ENCODE peak calls at places on chromosomes 7 and 10, in ten cellular contexts. One of them, this sample, is unnamed.

GRCh38 chr7:139523199-139523941 is at the start of gene CLEC2L:
- DNase-seq in non-pigmented ciliary epithelial cell: no peak
- DNase-seq in effector memory CD4-positive, alpha-beta T cell: no peak
- DNase-seq in Kasumi-1: no peak
- DNase-seq in activated CD4-positive, alpha-beta T cell treated with anti-CD3 and anti-CD28 coated beads, Interleukin-2, amount 10 ng/mL, durations not matched to agents 24 days and 14 days: no peak
- DNase-seq in central memory CD8-positive, alpha-beta T cell: no peak
- DNase-seq in occipital lobe: peak
- DNase-seq in T-helper 1 cell: no peak
- DNase-seq in stimulated activated CD4-positive, alpha-beta T cell treated with anti-CD3 and anti-CD28 coated beads, Interleukin-4, amount 100 ng/mL, for 24 hours: peak
- DNase-seq in ELF-1: no peak
- DNase-seq in this sample: no peak

GRCh38 chr10:6408799-6409198 is 171.3 kb downstream of the PRKCQ start:
- DNase-seq in non-pigmented ciliary epithelial cell: no peak
- DNase-seq in T-helper 1 cell: no peak
- DNase-seq in stimulated activated CD4-positive, alpha-beta T cell treated with anti-CD3 and anti-CD28 coated beads, Interleukin-4, amount 100 ng/mL, for 24 hours: no peak
- DNase-seq in activated CD4-positive, alpha-beta T cell treated with anti-CD3 and anti-CD28 coated beads, Interleukin-2, amount 10 ng/mL, durations not matched to agents 24 days and 14 days: no peak
- DNase-seq in occipital lobe: no peak
- DNase-seq in effector memory CD4-positive, alpha-beta T cell: no peak
- DNase-seq in ELF-1: no peak
- DNase-seq in central memory CD8-positive, alpha-beta T cell: no peak
- DNase-seq in Kasumi-1: peak
- DNase-seq in this sample: no peak

GRCh38 chr10:114879093-114879492 is 57.5 kb downstream of the FHIP2A start:
- DNase-seq in ELF-1: no peak
- DNase-seq in non-pigmented ciliary epithelial cell: no peak
- DNase-seq in effector memory CD4-positive, alpha-beta T cell: no peak
- DNase-seq in occipital lobe: no peak
- DNase-seq in central memory CD8-positive, alpha-beta T cell: no peak
- DNase-seq in activated CD4-positive, alpha-beta T cell treated with anti-CD3 and anti-CD28 coated beads, Interleukin-2, amount 10 ng/mL, durations not matched to agents 24 days and 14 days: no peak
- DNase-seq in stimulated activated CD4-positive, alpha-beta T cell treated with anti-CD3 and anti-CD28 coated beads, Interleukin-4, amount 100 ng/mL, for 24 hours: no peak
- DNase-seq in Kasumi-1: no peak
- DNase-seq in T-helper 1 cell: no peak
- DNase-seq in this sample: no peak

GRCh38 chr7:129640400-129640799 is 28.9 kb downstream of the NRF1 start:
- DNase-seq in central memory CD8-positive, alpha-beta T cell: no peak
- DNase-seq in non-pigmented ciliary epithelial cell: no peak
- DNase-seq in Kasumi-1: no peak
- DNase-seq in activated CD4-positive, alpha-beta T cell treated with anti-CD3 and anti-CD28 coated beads, Interleukin-2, amount 10 ng/mL, durations not matched to agents 24 days and 14 days: no peak
- DNase-seq in T-helper 1 cell: no peak
- DNase-seq in stimulated activated CD4-positive, alpha-beta T cell treated with anti-CD3 and anti-CD28 coated beads, Interleukin-4, amount 100 ng/mL, for 24 hours: no peak
- DNase-seq in occipital lobe: no peak
- DNase-seq in effector memory CD4-positive, alpha-beta T cell: no peak
- DNase-seq in ELF-1: no peak
- DNase-seq in this sample: no peak

GRCh38 chr10:119207367-119207668 is at the start of gene GRK5:
- DNase-seq in central memory CD8-positive, alpha-beta T cell: peak
- DNase-seq in stimulated activated CD4-positive, alpha-beta T cell treated with anti-CD3 and anti-CD28 coated beads, Interleukin-4, amount 100 ng/mL, for 24 hours: peak
- DNase-seq in Kasumi-1: peak
- DNase-seq in ELF-1: peak
- DNase-seq in T-helper 1 cell: peak
- DNase-seq in effector memory CD4-positive, alpha-beta T cell: peak
- DNase-seq in occipital lobe: peak
- DNase-seq in non-pigmented ciliary epithelial cell: no peak
- DNase-seq in activated CD4-positive, alpha-beta T cell treated with anti-CD3 and anti-CD28 coated beads, Interleukin-2, amount 10 ng/mL, durations not matched to agents 24 days and 14 days: peak
- DNase-seq in this sample: peak

GRCh38 chr10:71314028-71314693 is 4.9 kb upstream of the SLC29A3 start:
- DNase-seq in effector memory CD4-positive, alpha-beta T cell: peak
- DNase-seq in Kasumi-1: peak
- DNase-seq in T-helper 1 cell: peak
- DNase-seq in non-pigmented ciliary epithelial cell: no peak
- DNase-seq in ELF-1: no peak
- DNase-seq in occipital lobe: peak
- DNase-seq in stimulated activated CD4-positive, alpha-beta T cell treated with anti-CD3 and anti-CD28 coated beads, Interleukin-4, amount 100 ng/mL, for 24 hours: peak
- DNase-seq in activated CD4-positive, alpha-beta T cell treated with anti-CD3 and anti-CD28 coated beads, Interleukin-2, amount 10 ng/mL, durations not matched to agents 24 days and 14 days: peak
- DNase-seq in central memory CD8-positive, alpha-beta T cell: peak
- DNase-seq in this sample: peak

GRCh38 chr7:111980721-111981120 is 225.5 kb downstream of the DOCK4 start:
- DNase-seq in Kasumi-1: no peak
- DNase-seq in ELF-1: no peak
- DNase-seq in stimulated activated CD4-positive, alpha-beta T cell treated with anti-CD3 and anti-CD28 coated beads, Interleukin-4, amount 100 ng/mL, for 24 hours: no peak
- DNase-seq in activated CD4-positive, alpha-beta T cell treated with anti-CD3 and anti-CD28 coated beads, Interleukin-2, amount 10 ng/mL, durations not matched to agents 24 days and 14 days: no peak
- DNase-seq in occipital lobe: no peak
- DNase-seq in non-pigmented ciliary epithelial cell: no peak
- DNase-seq in effector memory CD4-positive, alpha-beta T cell: no peak
- DNase-seq in T-helper 1 cell: no peak
- DNase-seq in central memory CD8-positive, alpha-beta T cell: no peak
- DNase-seq in this sample: no peak

GRCh38 chr10:117133273-117134083 is 4.6 kb downstream of the VAX1 start:
- DNase-seq in effector memory CD4-positive, alpha-beta T cell: no peak
- DNase-seq in non-pigmented ciliary epithelial cell: no peak
- DNase-seq in central memory CD8-positive, alpha-beta T cell: no peak
- DNase-seq in stimulated activated CD4-positive, alpha-beta T cell treated with anti-CD3 and anti-CD28 coated beads, Interleukin-4, amount 100 ng/mL, for 24 hours: no peak
- DNase-seq in T-helper 1 cell: no peak
- DNase-seq in activated CD4-positive, alpha-beta T cell treated with anti-CD3 and anti-CD28 coated beads, Interleukin-2, amount 10 ng/mL, durations not matched to agents 24 days and 14 days: peak
- DNase-seq in ELF-1: no peak
- DNase-seq in Kasumi-1: no peak
- DNase-seq in occipital lobe: no peak
- DNase-seq in this sample: no peak

GRCh38 chr10:63258920-63259678 is 126.0 kb downstream of the NRBF2 start:
- DNase-seq in Kasumi-1: no peak
- DNase-seq in activated CD4-positive, alpha-beta T cell treated with anti-CD3 and anti-CD28 coated beads, Interleukin-2, amount 10 ng/mL, durations not matched to agents 24 days and 14 days: no peak
- DNase-seq in T-helper 1 cell: no peak
- DNase-seq in occipital lobe: no peak
- DNase-seq in non-pigmented ciliary epithelial cell: no peak
- DNase-seq in central memory CD8-positive, alpha-beta T cell: no peak
- DNase-seq in ELF-1: no peak
- DNase-seq in effector memory CD4-positive, alpha-beta T cell: no peak
- DNase-seq in stimulated activated CD4-positive, alpha-beta T cell treated with anti-CD3 and anti-CD28 coated beads, Interleukin-4, amount 100 ng/mL, for 24 hours: no peak
- DNase-seq in this sample: no peak

GRCh38 chr10:131902211-131902610 is 1.4 kb downstream of the PPP2R2D start:
- DNase-seq in central memory CD8-positive, alpha-beta T cell: no peak
- DNase-seq in Kasumi-1: no peak
- DNase-seq in T-helper 1 cell: no peak
- DNase-seq in effector memory CD4-positive, alpha-beta T cell: no peak
- DNase-seq in non-pigmented ciliary epithelial cell: no peak
- DNase-seq in occipital lobe: no peak
- DNase-seq in ELF-1: no peak
- DNase-seq in activated CD4-positive, alpha-beta T cell treated with anti-CD3 and anti-CD28 coated beads, Interleukin-2, amount 10 ng/mL, durations not matched to agents 24 days and 14 days: no peak
- DNase-seq in stimulated activated CD4-positive, alpha-beta T cell treated with anti-CD3 and anti-CD28 coated beads, Interleukin-4, amount 100 ng/mL, for 24 hours: no peak
- DNase-seq in this sample: no peak

GRCh38 chr7:129898007-129898406 is 54.8 kb downstream of the UBE2H start:
- DNase-seq in effector memory CD4-positive, alpha-beta T cell: no peak
- DNase-seq in non-pigmented ciliary epithelial cell: no peak
- DNase-seq in central memory CD8-positive, alpha-beta T cell: no peak
- DNase-seq in stimulated activated CD4-positive, alpha-beta T cell treated with anti-CD3 and anti-CD28 coated beads, Interleukin-4, amount 100 ng/mL, for 24 hours: no peak
- DNase-seq in ELF-1: no peak
- DNase-seq in T-helper 1 cell: no peak
- DNase-seq in Kasumi-1: no peak
- DNase-seq in occipital lobe: no peak
- DNase-seq in activated CD4-positive, alpha-beta T cell treated with anti-CD3 and anti-CD28 coated beads, Interleukin-2, amount 10 ng/mL, durations not matched to agents 24 days and 14 days: no peak
- DNase-seq in this sample: no peak

This sample was measured in islet precursor cell.